ENCODE peak calls at places on chromosomes 4 and X, in nine cellular contexts. L is Caco-2, U is tibial nerve, O is fibroblast of lung, D is dorsolateral prefrontal cortex, X is lower lobe of right lung, W is heart right ventricle, I is choroid plexus epithelial cell, M is GM12865. C is an unnamed sample.

GRCh38 chrX:1140236-1140681 is 72.2 kb downstream of the CRLF2 start:
- DNase-seq in O (no peak), I (no peak), D (no peak), U (no peak), X (no peak), W (no peak), M (no peak), L (no peak), C (no peak)

GRCh38 chr4:181909368-181909767 is 333.8 kb upstream of the TENM3 start:
- DNase-seq in M (peak; percentile 13), D (no peak), W (no peak), L (no peak), I (peak; percentile 90), O (peak; percentile 91), U (no peak), X (no peak), C (peak; percentile 55)

GRCh38 chr4:140497776-140498636 is at the start of gene MGAT4D:
- DNase-seq in U (no peak), O (peak; percentile 6), L (no peak), M (no peak), I (no peak), X (no peak), D (no peak), W (no peak), C (no peak)

GRCh38 chr4:168151313-168151712 is 59.0 kb downstream of the ANXA10 start:
- DNase-seq in U (no peak), I (no peak), D (no peak), L (no peak), M (no peak), O (no peak), X (no peak), W (no peak), C (no peak)

GRCh38 chrX:118495958-118496762 is 545 bp downstream of the DOCK11 start:
- DNase-seq in O (peak; percentile 11), U (peak; percentile 39), W (peak; percentile 12), D (no peak), M (peak; percentile 86), I (no peak), X (peak; percentile 81), L (no peak), C (no peak)

GRCh38 chr4:65195002-65195401 is 475.3 kb downstream of the EPHA5 start:
- DNase-seq in W (no peak), L (no peak), X (no peak), U (no peak), O (no peak), D (no peak), M (no peak), I (no peak), C (no peak)

GRCh38 chr4:39032218-39033085 is at the start of gene TMEM156:
- DNase-seq in I (peak; percentile 72), U (no peak), W (no peak), D (no peak), L (no peak), X (no peak), O (no peak), M (peak; percentile 92), C (no peak)

GRCh38 chr4:184655889-184656869 is 6.6 kb downstream of the PRIMPOL start:
- DNase-seq in M (no peak), W (peak; percentile 62), I (no peak), U (no peak), D (no peak), O (no peak), L (no peak), X (no peak), C (no peak)

GRCh38 chr4:71231753-71232420 is 106.9 kb upstream of the SLC4A4 start:
- DNase-seq in O (peak; percentile 42), X (no peak), U (no peak), M (no peak), L (no peak), W (no peak), I (no peak), D (no peak), C (no peak)

GRCh38 chr4:143085224-143085623 is 99.5 kb upstream of the USP38 start:
- DNase-seq in X (no peak), M (no peak), I (peak; percentile 14), O (no peak), D (no peak), U (no peak), W (no peak), L (no peak), C (no peak)

GRCh38 chrX:9867753-9868152 is 81.5 kb downstream of the SHROOM2 start:
- DNase-seq in L (no peak), W (no peak), M (no peak), U (no peak), I (no peak), X (no peak), O (peak; percentile 73), D (no peak), C (no peak)

GRCh38 chr4:169059294-169060201 is 49.5 kb upstream of the CBR4 start:
- DNase-seq in X (no peak), O (no peak), I (no peak), W (peak; percentile 75), M (no peak), D (no peak), L (no peak), U (peak; percentile 30), C (no peak)

GRCh38 chr4:171629182-171629581 is 184.0 kb upstream of the GALNTL6 start:
- DNase-seq in M (peak; percentile 31), X (no peak), L (no peak), I (no peak), W (no peak), D (no peak), O (no peak), U (no peak), C (no peak)

GRCh38 chrX:130416785-130417184 is 15.0 kb downstream of the RBMX2 start:
- DNase-seq in O (no peak), U (no peak), L (no peak), I (no peak), X (no peak), W (no peak), D (no peak), M (no peak), C (no peak)

GRCh38 chr4:2363951-2364653 is 54.3 kb downstream of the ZFYVE28 start:
- DNase-seq in O (no peak), M (no peak), W (no peak), U (no peak), L (no peak), D (no peak), I (no peak), X (peak; percentile 43), C (no peak)

GRCh38 chr4:80335554-80336358 is at the start of gene CFAP299:
- DNase-seq in W (peak; percentile 70), M (peak; percentile 83), D (peak; percentile 27), U (peak; percentile 68), O (peak; percentile 87), L (peak; percentile 88), I (peak; percentile 84), X (peak; percentile 92), C (peak; percentile 42)

GRCh38 chr4:3418029-3418762 is 23.6 kb upstream of the HGFAC start:
- DNase-seq in L (no peak), I (no peak), M (no peak), D (no peak), O (no peak), U (no peak), W (no peak), X (peak; percentile 36), C (no peak)

DNA sequence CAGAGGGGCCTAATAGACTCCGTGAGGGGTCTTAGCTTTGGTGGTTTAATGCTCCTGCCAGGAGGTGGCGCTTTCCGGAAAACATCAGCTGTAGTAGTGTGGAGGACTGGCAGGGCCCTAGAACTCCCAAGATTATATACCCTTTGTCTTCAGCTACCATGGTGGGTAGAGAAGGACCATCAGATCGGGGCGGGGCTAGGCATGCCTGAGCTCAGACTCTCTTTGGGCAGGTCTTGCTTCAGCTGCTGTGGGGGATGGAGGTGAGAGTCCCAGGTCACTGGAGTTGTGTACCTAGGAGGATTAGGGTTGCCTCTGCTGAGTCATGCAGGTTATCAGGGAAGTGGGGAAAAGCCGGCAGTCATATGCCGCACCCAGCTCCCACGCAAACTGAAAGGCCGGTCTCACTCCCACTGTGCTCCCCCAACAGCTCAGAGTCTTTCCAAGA is 63.0 kb upstream of the AGA start:
- DNase-seq in M (no peak), I (no peak), D (no peak), O (no peak), W (no peak), L (peak; percentile 50), U (no peak), X (no peak), C (no peak)
- TF ChIP-seq CTCF in M (no peak), I (no peak), D (no peak), O (no peak), W (no peak), L (no peak), U (no peak), X (no peak), C (no peak)

DNA sequence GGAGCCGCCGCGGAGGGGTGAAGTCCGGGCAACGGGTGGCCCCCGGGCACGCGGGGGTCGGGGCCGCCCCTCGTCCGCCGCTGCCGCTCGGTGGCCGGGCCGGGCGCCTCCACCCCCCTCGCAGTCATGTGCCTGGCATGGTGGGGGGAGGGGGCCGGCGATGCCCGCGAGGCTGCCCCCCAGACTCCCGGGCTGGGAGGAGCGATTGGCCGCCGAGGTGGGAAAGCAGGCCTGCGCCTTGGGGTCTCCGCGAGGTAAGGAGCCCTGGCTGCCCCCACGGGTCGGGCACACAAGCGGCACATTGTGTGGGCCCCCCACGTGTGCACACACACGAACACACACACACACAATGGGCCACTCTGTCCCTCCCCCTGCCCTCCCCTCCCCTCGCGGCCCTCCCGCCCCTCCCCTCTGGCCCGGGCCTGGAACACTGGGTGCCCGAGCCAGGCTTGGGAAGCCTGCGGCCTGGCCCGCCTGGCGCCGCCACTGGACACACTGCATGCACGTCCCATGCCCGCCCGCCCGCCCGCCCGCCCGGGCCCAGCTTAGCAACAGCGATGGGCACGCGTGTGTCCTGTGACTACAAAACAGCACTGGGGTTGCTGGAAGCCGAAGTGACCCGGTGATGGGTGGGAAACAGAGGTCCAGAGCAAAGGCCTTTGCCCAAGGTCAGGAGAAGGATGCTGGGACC is 1.3 kb downstream of the SLC6A8 start:
- DNase-seq in O (peak; percentile 23), W (peak; percentile 32), D (peak; percentile 55), I (no peak), M (no peak), X (no peak), L (no peak), U (no peak), C (no peak)
- H3K4me3 ChIP-seq in O (peak overlapping the region; percentile 48), W (peak overlapping the region; percentile 26), D (peak overlapping the region; percentile 53), I (peak overlapping the region; percentile 45), M (no peak overlapping the region), X (peak overlapping the region; percentile 23), L (peak overlapping the region; percentile 23), U (peak overlapping the region; percentile 39), C (peak overlapping the region; percentile 33)

DNA sequence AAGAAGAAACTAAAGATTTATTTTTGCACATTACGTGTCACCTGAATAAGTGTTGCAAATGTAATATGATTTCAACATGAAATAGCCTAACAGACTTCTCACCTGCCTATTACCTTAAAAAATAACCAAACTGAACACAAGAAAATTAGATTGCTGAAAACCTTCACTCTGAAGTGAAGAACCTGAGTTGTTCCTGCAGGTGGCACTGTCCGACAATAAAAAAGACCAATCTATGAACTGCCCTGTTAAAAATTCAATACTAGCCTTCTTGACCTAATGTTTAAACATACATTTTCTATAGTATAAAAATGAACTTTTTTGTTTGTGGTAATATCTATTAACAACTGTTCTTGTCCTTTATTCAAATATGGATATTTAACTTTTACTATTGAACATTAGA is 69.2 kb upstream of the PNPLA4 start:
- DNase-seq in X (no peak), O (peak; percentile 17), W (peak; percentile 11), D (no peak), I (peak; percentile 54), L (no peak), U (peak; percentile 20), M (peak; percentile 40), C (no peak)
- TF ChIP-seq CTCF in X (peak; percentile 43), O (peak; percentile 43), W (peak; percentile 72), D (peak; percentile 63), I (peak; percentile 54), L (peak; percentile 36), U (peak; percentile 51), M (peak; percentile 39), C (peak; percentile 44)

GRCh38 chr4:968221-968620 is 5.1 kb downstream of the DGKQ start:
- DNase-seq in W (no peak), O (no peak), X (no peak), M (no peak), U (no peak), D (no peak), I (no peak), L (no peak), C (no peak)
- H3K4me3 ChIP-seq in W (no peak overlapping the region), O (no peak overlapping the region), X (no peak overlapping the region), M (no peak overlapping the region), U (no peak overlapping the region), D (peak overlapping the region; percentile 10), I (no peak overlapping the region), L (no peak overlapping the region), C (no peak overlapping the region)

C was measured in AG09309.